ENCODE peak calls at places on chromosomes 3 and 15, in five cellular contexts. W, A, P, Q and S are unnamed samples.

GRCh38 chr3:49020335-49021212 is 1.3 kb upstream of the NDUFAF3 start:
- DNase-seq in A (peak), W (no peak), Q (peak), P (peak), S (no peak)

GRCh38 chr3:176296066-176296597 is 901.1 kb downstream of the TBL1XR1 start:
- DNase-seq in A (no peak), W (no peak), Q (no peak), P (no peak), S (no peak)

GRCh38 chr3:156745766-156746165 is 71.4 kb downstream of the TIPARP start:
- DNase-seq in P (no peak), A (no peak), Q (no peak), W (no peak), S (no peak)

GRCh38 chr3:7082244-7082643 is 221.3 kb downstream of the GRM7 start:
- DNase-seq in P (no peak), A (no peak), Q (no peak), W (no peak), S (no peak)

GRCh38 chr3:43161684-43162512 is 56.0 kb upstream of the POMGNT2 start:
- DNase-seq in W (no peak), P (no peak), A (peak), Q (no peak), S (no peak)

GRCh38 chr3:46361408-46362283 is 7.7 kb downstream of the CCR2 start:
- DNase-seq in A (no peak), P (no peak), Q (no peak), W (no peak), S (no peak)

GRCh38 chr3:188270423-188270972 is 116.5 kb downstream of the LPP start:
- DNase-seq in Q (no peak), W (no peak), P (no peak), A (no peak), S (no peak)

GRCh38 chr3:51897391-51897790 is 5.8 kb downstream of the IQCF1 start:
- DNase-seq in Q (no peak), A (no peak), W (no peak), P (no peak), S (no peak)

GRCh38 chr15:78131295-78132021 is at the start of gene CIB2:
- DNase-seq in P (peak), W (peak), A (peak), Q (peak), S (peak)

GRCh38 chr3:31890007-31890406 is 91.1 kb downstream of the OSBPL10 start:
- DNase-seq in A (no peak), W (no peak), P (no peak), Q (no peak), S (no peak)

GRCh38 chr15:32936283-32936918 is 218.6 kb downstream of the GREM1 start:
- DNase-seq in W (no peak), A (no peak), P (peak), Q (no peak), S (no peak)

GRCh38 chr15:80207887-80208286 is 44.1 kb downstream of the CTXND1 start:
- DNase-seq in Q (no peak), W (no peak), A (no peak), P (no peak), S (no peak)

GRCh38 chr3:48140284-48140683 is 47.9 kb downstream of the CDC25A start:
- DNase-seq in P (peak), Q (no peak), A (no peak), W (no peak), S (no peak)

GRCh38 chr15:70741107-70741511 is 22.2 kb downstream of the UACA start:
- DNase-seq in Q (no peak), A (no peak), P (no peak), W (no peak), S (no peak)

GRCh38 chr3:127458698-127459097 is 131.8 kb downstream of the TPRA1 start:
- DNase-seq in A (peak), W (no peak), Q (peak), P (peak), S (peak)

GRCh38 chr3:192884831-192885356 is 32.8 kb downstream of the MB21D2 start:
- DNase-seq in Q (no peak), W (no peak), A (no peak), P (no peak), S (no peak)

GRCh38 chr15:73650387-73651126 is 17.4 kb upstream of the NPTN start:
- DNase-seq in W (no peak), Q (no peak), A (no peak), P (no peak), S (no peak)

GRCh38 chr3:182445576-182445975 is 347.7 kb upstream of the ATP11B start:
- DNase-seq in W (no peak), Q (no peak), A (no peak), P (no peak), S (no peak)

GRCh38 chr3:150535204-150535603 is 11.1 kb downstream of the SERP1 start:
- DNase-seq in Q (no peak), W (no peak), P (no peak), A (no peak), S (no peak)

GRCh38 chr3:33074217-33075067 is 22.5 kb downstream of the GLB1 start:
- DNase-seq in P (peak), A (peak), W (peak), Q (peak), S (peak)

GRCh38 chr15:48177383-48177874 is 666 bp downstream of the MYEF2 start:
- DNase-seq in A (peak), Q (no peak), W (peak), P (no peak), S (no peak)

GRCh38 chr15:100889359-100890058 is 9.9 kb downstream of the ALDH1A3 start:
- DNase-seq in A (no peak), W (no peak), P (no peak), Q (no peak), S (no peak)

GRCh38 chr3:20637729-20638128 is 451.7 kb upstream of the SGO1 start:
- DNase-seq in W (no peak), Q (no peak), P (no peak), A (no peak), S (no peak)

GRCh38 chr3:10228248-10228950 is 19.9 kb upstream of the TATDN2 start:
- DNase-seq in A (peak), W (no peak), Q (no peak), P (no peak), S (no peak)

GRCh38 chr3:41234823-41235722 is 35.8 kb downstream of the CTNNB1 start:
- DNase-seq in Q (no peak), W (no peak), A (peak), P (no peak), S (no peak)

GRCh38 chr3:48215466-48215865 is 7.8 kb upstream of the CAMP start:
- DNase-seq in P (no peak), W (no peak), Q (no peak), A (no peak), S (no peak)

GRCh38 chr3:169603661-169604060 is 59.9 kb downstream of the MECOM start:
- DNase-seq in Q (no peak), W (no peak), P (no peak), A (no peak), S (no peak)

GRCh38 chr15:35705885-35706590 is 160.1 kb upstream of the DPH6 start:
- DNase-seq in W (no peak), Q (no peak), P (no peak), A (no peak), S (no peak)

GRCh38 chr3:104359546-104359945 is 1007.2 kb upstream of the ALCAM start:
- DNase-seq in P (no peak), W (no peak), Q (no peak), A (no peak), S (no peak)

GRCh38 chr3:187013080-187013838 is 82.9 kb downstream of the ST6GAL1 start:
- DNase-seq in A (no peak), W (no peak), Q (no peak), P (no peak), S (no peak)

GRCh38 chr15:85402195-85402921 is 22.0 kb downstream of the AKAP13 start:
- DNase-seq in A (no peak), W (no peak), Q (no peak), P (no peak), S (no peak)

GRCh38 chr3:161390200-161390599 is 18.9 kb upstream of the SPTSSB start:
- DNase-seq in P (no peak), Q (no peak), A (no peak), W (no peak), S (no peak)